ENCODE peak calls at places on chromosomes 6 and 20, in six cellular contexts. Y is SK-N-SH, K is IMR-90, R is fibroblast of lung, Q is mammary epithelial cell, F is HCT116. Z is an unnamed sample. For H4K20me1, the result is how much of the 10 kb centered on the place peaks cover.

GRCh38 chr6:29628419-29629281 is 4.3 kb downstream of the GABBR1 start:
- DNase-seq in Y (peak), K (peak), R (peak), Q (peak), F (no peak), Z (peak)

GRCh38 chr20:47663354-47664067 is 121.8 kb downstream of the SULF2 start:
- DNase-seq in Y (peak), K (peak), R (peak), Q (peak), F (peak), Z (peak)

GRCh38 chr6:97669191-97669651 is 386.2 kb upstream of the MMS22L start:
- DNase-seq in Y (peak), K (peak), R (peak), Q (no peak), F (no peak), Z (peak)

GRCh38 chr6:5764401-5764955 is 242.2 kb downstream of the NRN1 start:
- DNase-seq in Y (no peak), K (peak), R (peak), Q (no peak), F (no peak), Z (peak)

GRCh38 chr6:47196113-47196512 is 113.6 kb downstream of the TNFRSF21 start:
- DNase-seq in Y (no peak), K (peak), R (no peak), Q (no peak), F (no peak), Z (no peak)

GRCh38 chr6:7317538-7317937 is 4.5 kb upstream of the SSR1 start:
- DNase-seq in Y (no peak), K (no peak), R (no peak), Q (no peak), F (no peak), Z (no peak)

GRCh38 chr6:95501032-95501904 is 76.1 kb upstream of the MANEA start:
- DNase-seq in Y (no peak), K (no peak), R (no peak), Q (no peak), F (no peak), Z (no peak)

GRCh38 chr6:98808522-98809210 is 25.7 kb upstream of the POU3F2 start:
- DNase-seq in Y (no peak), K (no peak), R (no peak), Q (no peak), F (no peak), Z (peak)

GRCh38 chr20:34260208-34260942 is 19.2 kb downstream of the ASIP start:
- DNase-seq in Y (no peak), K (peak), R (peak), Q (no peak), F (no peak), Z (no peak)

GRCh38 chr6:109484161-109484560 is 1.1 kb upstream of the ZBTB24 start:
- DNase-seq in Y (no peak), K (no peak), R (no peak), Q (no peak), F (no peak), Z (peak)

GRCh38 chr6:7697820-7698623 is 27.9 kb upstream of the BMP6 start:
- DNase-seq in Y (no peak), K (peak), R (peak), Q (peak), F (no peak), Z (peak)

GRCh38 chr6:47922391-47922790 is 140.6 kb downstream of the OPN5 start:
- DNase-seq in Y (no peak), K (no peak), R (peak), Q (no peak), F (no peak), Z (peak)

GRCh38 chr6:118843685-118844390 is 50.1 kb upstream of the ASF1A start:
- DNase-seq in Y (no peak), K (peak), R (no peak), Q (no peak), F (no peak), Z (peak)

GRCh38 chr6:33784787-33785186 is 4.1 kb downstream of the LEMD2 start:
- DNase-seq in Y (no peak), K (no peak), R (no peak), Q (no peak), F (no peak), Z (no peak)

GRCh38 chr6:1856381-1856780 is 246.7 kb downstream of the FOXC1 start:
- DNase-seq in Y (peak), K (peak), R (peak), Q (peak), F (no peak), Z (peak)

GRCh38 chr6:89986650-89987074 is 92.4 kb downstream of the GJA10 start:
- DNase-seq in Y (no peak), K (peak), R (peak), Q (no peak), F (no peak), Z (peak)

DNA sequence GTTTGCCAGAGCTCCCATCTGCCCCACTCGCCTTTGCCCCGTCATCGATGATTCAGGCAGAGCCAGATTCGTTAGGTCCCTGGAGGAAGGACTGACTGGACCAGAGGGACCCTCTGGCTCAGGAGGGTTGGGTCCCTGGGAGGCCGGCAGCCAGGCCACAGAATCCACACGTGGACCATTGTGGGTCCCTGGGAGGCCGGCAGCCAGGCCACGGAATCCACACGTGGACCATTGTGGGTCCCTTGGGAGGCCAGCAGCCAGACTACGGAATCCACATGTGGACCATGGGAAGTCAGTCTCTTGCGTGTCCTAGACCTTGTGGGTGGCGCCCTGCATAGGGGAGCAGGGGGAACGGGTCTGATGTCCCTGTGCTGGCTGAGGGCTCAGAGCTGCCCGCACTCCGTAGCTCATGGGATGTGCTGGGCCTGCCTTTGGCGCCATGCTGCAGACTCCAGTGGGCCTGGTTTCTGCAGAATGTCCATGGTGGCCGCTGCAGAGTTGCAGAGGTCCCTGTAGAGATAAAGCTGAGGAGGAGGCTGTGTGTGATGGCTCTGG is 23.5 kb downstream of the UCKL1 start:
- DNase-seq in Y (no peak), K (no peak), R (no peak), Q (no peak), F (no peak), Z (no peak)
- H4K20me1 ChIP-seq in Y (under half), K (half or more), R (under half), Q (under half), F (under half), Z (half or more)

DNA sequence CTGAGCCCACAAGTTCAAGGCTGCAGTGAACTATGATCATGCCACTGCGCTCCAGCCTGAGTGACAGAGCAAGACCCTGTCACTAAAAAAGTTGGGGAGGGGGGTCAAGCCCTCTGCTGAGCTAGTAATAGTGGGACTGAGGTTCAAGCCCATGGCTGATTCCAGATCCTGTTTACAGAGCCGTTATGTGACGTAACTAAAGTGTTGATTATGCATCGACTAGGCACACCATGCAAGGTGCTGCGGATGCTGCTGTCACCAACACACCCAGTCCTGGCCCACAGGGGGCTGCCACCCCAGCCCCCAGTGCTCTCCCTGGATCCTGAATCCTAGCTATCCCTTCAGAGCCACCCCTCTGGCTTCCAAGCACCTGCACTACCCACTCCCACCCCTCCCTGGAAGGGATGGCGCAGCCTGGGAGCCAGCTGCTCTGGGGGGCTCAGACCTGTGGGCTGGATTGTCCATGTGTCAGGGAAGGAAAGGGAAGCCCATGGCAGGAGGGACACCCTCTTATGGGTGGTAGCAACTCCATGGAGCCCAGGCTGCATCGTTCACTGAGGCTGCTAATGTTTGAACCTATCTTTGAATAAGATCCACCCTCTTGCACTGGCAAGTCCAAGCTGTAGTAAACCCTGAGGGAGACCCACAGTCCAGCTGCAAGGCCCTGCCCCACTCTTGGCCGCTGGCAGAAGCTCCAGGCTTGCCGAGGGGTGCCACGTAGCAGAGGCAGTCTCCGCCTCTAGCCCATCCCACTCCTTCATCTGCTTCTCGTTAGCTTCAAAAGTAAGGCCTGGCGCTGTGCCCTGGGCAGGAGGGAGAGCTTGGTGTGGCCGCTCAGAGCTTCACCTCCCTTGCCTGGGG is 95.0 kb downstream of the SNX5 start:
- DNase-seq in Y (peak), K (peak), R (peak), Q (no peak), F (peak), Z (peak)
- H3K9ac ChIP-seq in Y (no peak), K (peak), R (peak), Q (no peak), F (peak), Z (peak)

GRCh38 chr6:138986578-138986977 is 1.5 kb downstream of the REPS1 start:
- DNase-seq in Y (no peak), K (peak), R (no peak), Q (peak), F (no peak), Z (peak)
- H4K20me1 ChIP-seq in Y (under half), K (under half), R (under half), Q (under half), F (under half), Z (under half)

GRCh38 chr6:125307150-125307838 is 5.5 kb upstream of the HDDC2 start:
- DNase-seq in Y (no peak), K (peak), R (no peak), Q (peak), F (no peak), Z (no peak)
- H3K9ac ChIP-seq in Y (no peak), K (no peak), R (no peak), Q (no peak), F (no peak), Z (no peak)

DNA sequence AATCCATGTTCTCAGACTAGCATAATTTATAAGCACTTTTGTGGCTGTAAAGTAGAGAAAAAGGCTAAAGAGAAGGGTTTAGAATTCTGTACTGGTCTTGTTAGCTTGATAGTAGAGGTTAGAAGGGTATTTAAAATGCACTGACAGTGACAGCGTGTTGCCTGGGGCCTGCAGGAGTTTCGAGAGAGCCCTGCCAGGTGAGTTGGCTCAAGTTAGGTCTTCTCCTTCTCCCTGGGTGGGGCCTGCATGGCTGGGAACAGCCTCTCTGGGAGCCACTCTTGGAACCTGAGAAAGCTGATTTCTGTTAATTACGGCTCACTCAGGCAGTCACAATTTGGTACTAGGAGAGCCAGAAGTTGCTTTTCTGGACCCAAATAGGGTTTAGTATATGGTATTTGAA is 103.7 kb downstream of the ARID1B start:
- DNase-seq in Y (no peak), K (no peak), R (no peak), Q (peak), F (no peak), Z (no peak)
- H4K20me1 ChIP-seq in Y (half or more), K (half or more), R (under half), Q (under half), F (under half), Z (half or more)

DNA sequence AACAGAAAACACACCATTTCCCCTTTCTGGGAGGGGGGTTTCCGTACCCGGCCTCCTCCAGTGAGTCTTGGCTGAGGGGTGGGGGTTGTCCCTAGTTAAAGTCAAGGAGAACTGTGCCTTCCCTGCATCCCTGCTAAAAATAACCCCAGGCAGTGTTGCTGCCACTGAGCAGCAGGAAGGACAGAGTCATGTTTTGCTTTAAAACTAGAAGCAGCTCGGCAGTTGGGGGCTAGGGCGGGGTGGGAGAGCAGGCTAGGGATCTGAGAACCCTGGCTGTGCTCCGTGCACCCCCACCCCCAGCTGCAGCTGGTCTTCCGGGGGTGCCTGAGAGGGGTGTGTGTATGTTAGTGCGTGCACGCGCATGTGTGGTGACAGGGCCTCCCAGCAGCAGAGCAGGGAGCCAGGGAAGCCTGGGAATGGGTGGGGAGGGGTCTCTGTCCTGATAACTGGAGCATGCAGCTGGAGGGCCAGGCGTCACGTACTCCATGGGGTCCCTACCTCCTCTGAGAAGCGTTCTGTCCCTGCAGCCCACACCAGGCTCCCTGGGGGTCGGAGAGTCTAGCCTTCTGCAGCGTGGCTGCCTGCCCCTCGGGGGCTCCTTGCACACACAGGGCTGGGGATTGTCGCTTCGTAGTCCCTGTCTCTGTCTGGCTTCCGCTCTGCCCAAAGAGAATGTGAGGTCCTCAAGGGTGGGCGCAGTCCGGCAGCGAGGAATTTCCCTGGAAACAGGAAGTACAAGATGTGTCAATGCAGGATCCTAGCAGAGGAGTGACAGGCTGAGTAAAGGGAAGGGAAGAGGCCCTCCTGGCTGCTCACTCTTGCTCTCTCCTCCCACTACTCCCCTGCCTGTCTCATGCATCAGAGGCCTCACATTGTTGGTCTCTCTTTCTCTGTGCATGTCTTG is 16.8 kb upstream of the ARMC12 start:
- DNase-seq in Y (peak), K (peak), R (peak), Q (no peak), F (no peak), Z (no peak)
- H3K9ac ChIP-seq in Y (no peak), K (peak), R (no peak), Q (no peak), F (no peak), Z (no peak)

GRCh38 chr20:2652724-2653510 is 485 bp downstream of the NOP56 start:
- DNase-seq in Y (peak), K (no peak), R (no peak), Q (peak), F (no peak), Z (no peak)
- H4K20me1 ChIP-seq in Y (under half), K (under half), R (under half), Q (under half), F (under half), Z (half or more)

Z was measured in astrocyte.